ENCODE peak calls at places on chromosome 1, in six cellular contexts. One of them, this sample, is unnamed.

GRCh38 chr1:14435368-14436023 is 163.0 kb upstream of the KAZN start:
- DNase-seq in AG04450: no peak
- DNase-seq in activated T-cell treated with anti-CD3 and anti-CD28 coated beads for 4 hours: no peak
- DNase-seq in NCI-H1417: no peak
- DNase-seq in ureter: no peak
- DNase-seq in GM10248: peak
- DNase-seq in this sample: no peak

GRCh38 chr1:32676945-32677344 is 25.6 kb downstream of the SYNC start:
- DNase-seq in ureter: peak
- DNase-seq in AG04450: no peak
- DNase-seq in NCI-H1417: no peak
- DNase-seq in activated T-cell treated with anti-CD3 and anti-CD28 coated beads for 4 hours: no peak
- DNase-seq in GM10248: no peak
- DNase-seq in this sample: no peak

GRCh38 chr1:112359961-112360767 is 35.9 kb upstream of the CTTNBP2NL start:
- DNase-seq in NCI-H1417: no peak
- DNase-seq in activated T-cell treated with anti-CD3 and anti-CD28 coated beads for 4 hours: no peak
- DNase-seq in AG04450: peak
- DNase-seq in ureter: peak
- DNase-seq in GM10248: no peak
- DNase-seq in this sample: no peak

GRCh38 chr1:167957710-167958109 is 20.8 kb upstream of the MPC2 start:
- DNase-seq in AG04450: no peak
- DNase-seq in GM10248: no peak
- DNase-seq in ureter: no peak
- DNase-seq in NCI-H1417: no peak
- DNase-seq in activated T-cell treated with anti-CD3 and anti-CD28 coated beads for 4 hours: no peak
- DNase-seq in this sample: no peak

GRCh38 chr1:117828206-117828605 is 101.2 kb downstream of the GDAP2 start:
- DNase-seq in AG04450: no peak
- DNase-seq in ureter: peak
- DNase-seq in NCI-H1417: no peak
- DNase-seq in activated T-cell treated with anti-CD3 and anti-CD28 coated beads for 4 hours: no peak
- DNase-seq in GM10248: no peak
- DNase-seq in this sample: no peak

GRCh38 chr1:221783437-221783836 is 41.5 kb upstream of the DUSP10 start:
- DNase-seq in GM10248: no peak
- DNase-seq in ureter: no peak
- DNase-seq in activated T-cell treated with anti-CD3 and anti-CD28 coated beads for 4 hours: no peak
- DNase-seq in NCI-H1417: no peak
- DNase-seq in AG04450: no peak
- DNase-seq in this sample: no peak

GRCh38 chr1:168863647-168864234 is 134.7 kb upstream of the DPT start:
- DNase-seq in ureter: no peak
- DNase-seq in AG04450: no peak
- DNase-seq in GM10248: no peak
- DNase-seq in NCI-H1417: no peak
- DNase-seq in activated T-cell treated with anti-CD3 and anti-CD28 coated beads for 4 hours: no peak
- DNase-seq in this sample: no peak

GRCh38 chr1:60055336-60055735 is 18.2 kb downstream of the C1orf87 start:
- DNase-seq in AG04450: no peak
- DNase-seq in activated T-cell treated with anti-CD3 and anti-CD28 coated beads for 4 hours: no peak
- DNase-seq in NCI-H1417: no peak
- DNase-seq in GM10248: no peak
- DNase-seq in ureter: no peak
- DNase-seq in this sample: no peak